ENCODE peak calls at places on chromosomes 5 and 9, in seven cellular contexts. One of them, this sample, is unnamed.

GRCh38 chr5:103216137-103216536 is 42.4 kb upstream of the MACIR start:
- DNase-seq in left ventricle myocardium inferior: no peak
- DNase-seq in foreskin keratinocyte: no peak
- DNase-seq in COR-L47: no peak
- DNase-seq in cardiac muscle cell: no peak
- DNase-seq in H7: peak; percentile 4
- DNase-seq in fibroblast of the aortic adventitia: no peak
- DNase-seq in this sample: no peak

GRCh38 chr9:127563579-127563978 is 48.5 kb upstream of the STXBP1 start:
- DNase-seq in foreskin keratinocyte: no peak
- DNase-seq in H7: no peak
- DNase-seq in cardiac muscle cell: no peak
- DNase-seq in left ventricle myocardium inferior: no peak
- DNase-seq in fibroblast of the aortic adventitia: no peak
- DNase-seq in COR-L47: no peak
- DNase-seq in this sample: no peak

GRCh38 chr9:125066839-125067619 is 76.3 kb downstream of the SCAI start:
- DNase-seq in foreskin keratinocyte: no peak
- DNase-seq in H7: no peak
- DNase-seq in COR-L47: no peak
- DNase-seq in cardiac muscle cell: no peak
- DNase-seq in left ventricle myocardium inferior: no peak
- DNase-seq in fibroblast of the aortic adventitia: peak; percentile 64
- DNase-seq in this sample: peak; percentile 47

GRCh38 chr5:33321026-33321425 is 119.7 kb upstream of the TARS1 start:
- DNase-seq in foreskin keratinocyte: peak; percentile 92
- DNase-seq in left ventricle myocardium inferior: no peak
- DNase-seq in COR-L47: no peak
- DNase-seq in H7: no peak
- DNase-seq in fibroblast of the aortic adventitia: peak; percentile 100
- DNase-seq in cardiac muscle cell: no peak
- DNase-seq in this sample: no peak

GRCh38 chr9:123377211-123377971 is 21.4 kb downstream of the CRB2 start:
- DNase-seq in H7: no peak
- DNase-seq in cardiac muscle cell: no peak
- DNase-seq in fibroblast of the aortic adventitia: no peak
- DNase-seq in left ventricle myocardium inferior: no peak
- DNase-seq in foreskin keratinocyte: no peak
- DNase-seq in COR-L47: no peak
- DNase-seq in this sample: no peak

GRCh38 chr5:96973561-96974401 is 37.9 kb downstream of the LNPEP start:
- DNase-seq in COR-L47: no peak
- DNase-seq in fibroblast of the aortic adventitia: no peak
- DNase-seq in H7: no peak
- DNase-seq in cardiac muscle cell: no peak
- DNase-seq in left ventricle myocardium inferior: no peak
- DNase-seq in foreskin keratinocyte: no peak
- DNase-seq in this sample: no peak

GRCh38 chr9:98406469-98406868 is 151.0 kb upstream of the TBC1D2 start:
- DNase-seq in COR-L47: no peak
- DNase-seq in fibroblast of the aortic adventitia: no peak
- DNase-seq in left ventricle myocardium inferior: no peak
- DNase-seq in cardiac muscle cell: no peak
- DNase-seq in H7: no peak
- DNase-seq in foreskin keratinocyte: no peak
- DNase-seq in this sample: no peak

GRCh38 chr9:111598730-111599091 is 736 bp downstream of the PTGR1 start:
- DNase-seq in H7: no peak
- DNase-seq in cardiac muscle cell: peak; percentile 3
- DNase-seq in left ventricle myocardium inferior: peak; percentile 29
- DNase-seq in fibroblast of the aortic adventitia: peak; percentile 60
- DNase-seq in COR-L47: no peak
- DNase-seq in foreskin keratinocyte: no peak
- DNase-seq in this sample: peak; percentile 13

GRCh38 chr9:27529316-27530278 is at the start of gene MOB3B:
- DNase-seq in left ventricle myocardium inferior: peak; percentile 86
- DNase-seq in cardiac muscle cell: peak; percentile 87
- DNase-seq in COR-L47: peak; percentile 71
- DNase-seq in H7: peak; percentile 91
- DNase-seq in foreskin keratinocyte: no peak
- DNase-seq in fibroblast of the aortic adventitia: peak; percentile 56
- DNase-seq in this sample: peak; percentile 68

GRCh38 chr5:178336889-178337785 is 104.5 kb upstream of the PHYKPL start:
- DNase-seq in H7: peak; percentile 77
- DNase-seq in COR-L47: no peak
- DNase-seq in fibroblast of the aortic adventitia: no peak
- DNase-seq in cardiac muscle cell: no peak
- DNase-seq in left ventricle myocardium inferior: no peak
- DNase-seq in foreskin keratinocyte: no peak
- DNase-seq in this sample: no peak

GRCh38 chr9:13113751-13114150 is 165.7 kb downstream of the MPDZ start:
- DNase-seq in foreskin keratinocyte: no peak
- DNase-seq in fibroblast of the aortic adventitia: peak; percentile 21
- DNase-seq in cardiac muscle cell: no peak
- DNase-seq in COR-L47: no peak
- DNase-seq in left ventricle myocardium inferior: no peak
- DNase-seq in H7: no peak
- DNase-seq in this sample: peak; percentile 8

GRCh38 chr9:19634881-19635280 is 154.0 kb downstream of the SLC24A2 start:
- DNase-seq in fibroblast of the aortic adventitia: no peak
- DNase-seq in cardiac muscle cell: no peak
- DNase-seq in COR-L47: no peak
- DNase-seq in H7: no peak
- DNase-seq in left ventricle myocardium inferior: no peak
- DNase-seq in foreskin keratinocyte: no peak
- DNase-seq in this sample: no peak

GRCh38 chr9:70081120-70081495 is 37.5 kb downstream of the MAMDC2 start:
- DNase-seq in cardiac muscle cell: no peak
- DNase-seq in fibroblast of the aortic adventitia: peak; percentile 41
- DNase-seq in COR-L47: no peak
- DNase-seq in foreskin keratinocyte: no peak
- DNase-seq in left ventricle myocardium inferior: no peak
- DNase-seq in H7: no peak
- DNase-seq in this sample: no peak

GRCh38 chr5:50763356-50763755 is 96.9 kb downstream of the PARP8 start:
- DNase-seq in cardiac muscle cell: no peak
- DNase-seq in foreskin keratinocyte: no peak
- DNase-seq in left ventricle myocardium inferior: no peak
- DNase-seq in COR-L47: no peak
- DNase-seq in H7: no peak
- DNase-seq in fibroblast of the aortic adventitia: no peak
- DNase-seq in this sample: no peak

GRCh38 chr9:93944011-93944410 is 11.1 kb downstream of the BARX1 start:
- DNase-seq in cardiac muscle cell: no peak
- DNase-seq in foreskin keratinocyte: no peak
- DNase-seq in H7: no peak
- DNase-seq in fibroblast of the aortic adventitia: no peak
- DNase-seq in COR-L47: no peak
- DNase-seq in left ventricle myocardium inferior: no peak
- DNase-seq in this sample: no peak

GRCh38 chr5:138243794-138244193 is 30.6 kb downstream of the GFRA3 start:
- DNase-seq in foreskin keratinocyte: no peak
- DNase-seq in cardiac muscle cell: no peak
- DNase-seq in COR-L47: no peak
- DNase-seq in left ventricle myocardium inferior: no peak
- DNase-seq in H7: no peak
- DNase-seq in fibroblast of the aortic adventitia: no peak
- DNase-seq in this sample: no peak

GRCh38 chr9:133974631-133975341 is 17.3 kb downstream of the VAV2 start:
- DNase-seq in left ventricle myocardium inferior: no peak
- DNase-seq in cardiac muscle cell: no peak
- DNase-seq in foreskin keratinocyte: no peak
- DNase-seq in H7: peak; percentile 54
- DNase-seq in fibroblast of the aortic adventitia: no peak
- DNase-seq in COR-L47: no peak
- DNase-seq in this sample: no peak

GRCh38 chr9:19049872-19050636 is 827 bp downstream of the RRAGA start:
- DNase-seq in fibroblast of the aortic adventitia: peak; percentile 44
- DNase-seq in cardiac muscle cell: peak; percentile 40
- DNase-seq in foreskin keratinocyte: no peak
- DNase-seq in H7: no peak
- DNase-seq in left ventricle myocardium inferior: no peak
- DNase-seq in COR-L47: no peak
- DNase-seq in this sample: peak; percentile 71

GRCh38 chr5:67178085-67178484 is 18.5 kb downstream of the CD180 start:
- DNase-seq in foreskin keratinocyte: no peak
- DNase-seq in COR-L47: no peak
- DNase-seq in H7: no peak
- DNase-seq in left ventricle myocardium inferior: no peak
- DNase-seq in fibroblast of the aortic adventitia: no peak
- DNase-seq in cardiac muscle cell: no peak
- DNase-seq in this sample: no peak

GRCh38 chr5:130166839-130167490 is 262.7 kb downstream of the CHSY3 start:
- DNase-seq in cardiac muscle cell: no peak
- DNase-seq in foreskin keratinocyte: no peak
- DNase-seq in COR-L47: no peak
- DNase-seq in fibroblast of the aortic adventitia: no peak
- DNase-seq in H7: peak; percentile 36
- DNase-seq in left ventricle myocardium inferior: no peak
- DNase-seq in this sample: no peak

GRCh38 chr5:172715421-172715780 is 55.6 kb downstream of the DUSP1 start:
- DNase-seq in COR-L47: no peak
- DNase-seq in foreskin keratinocyte: no peak
- DNase-seq in left ventricle myocardium inferior: no peak
- DNase-seq in cardiac muscle cell: no peak
- DNase-seq in H7: no peak
- DNase-seq in fibroblast of the aortic adventitia: no peak
- DNase-seq in this sample: no peak

GRCh38 chr5:155082401-155082800 is 68.8 kb downstream of the KIF4B start:
- DNase-seq in cardiac muscle cell: no peak
- DNase-seq in left ventricle myocardium inferior: no peak
- DNase-seq in fibroblast of the aortic adventitia: peak; percentile 48
- DNase-seq in foreskin keratinocyte: peak; percentile 54
- DNase-seq in COR-L47: no peak
- DNase-seq in H7: no peak
- DNase-seq in this sample: no peak

GRCh38 chr9:123225374-123225813 is 43.0 kb downstream of the STRBP start:
- DNase-seq in H7: peak; percentile 59
- DNase-seq in left ventricle myocardium inferior: no peak
- DNase-seq in fibroblast of the aortic adventitia: peak; percentile 61
- DNase-seq in COR-L47: peak; percentile 13
- DNase-seq in cardiac muscle cell: peak; percentile 44
- DNase-seq in foreskin keratinocyte: peak; percentile 81
- DNase-seq in this sample: peak; percentile 54

GRCh38 chr5:169242849-169243186 is 58.1 kb downstream of the SLIT3 start:
- DNase-seq in COR-L47: no peak
- DNase-seq in fibroblast of the aortic adventitia: peak; percentile 32
- DNase-seq in foreskin keratinocyte: no peak
- DNase-seq in H7: no peak
- DNase-seq in cardiac muscle cell: no peak
- DNase-seq in left ventricle myocardium inferior: no peak
- DNase-seq in this sample: no peak

GRCh38 chr9:13369426-13369825 is 89.9 kb upstream of the MPDZ start:
- DNase-seq in left ventricle myocardium inferior: no peak
- DNase-seq in fibroblast of the aortic adventitia: no peak
- DNase-seq in H7: peak; percentile 5
- DNase-seq in cardiac muscle cell: peak; percentile 7
- DNase-seq in foreskin keratinocyte: no peak
- DNase-seq in COR-L47: no peak
- DNase-seq in this sample: no peak

GRCh38 chr5:444226-444625 is 1.2 kb downstream of the EXOC3 start:
- DNase-seq in fibroblast of the aortic adventitia: no peak
- DNase-seq in cardiac muscle cell: no peak
- DNase-seq in H7: peak; percentile 52
- DNase-seq in COR-L47: no peak
- DNase-seq in left ventricle myocardium inferior: peak; percentile 7
- DNase-seq in foreskin keratinocyte: no peak
- DNase-seq in this sample: no peak